ENCODE peak calls at places on chromosomes 16 and 17, in ten cellular contexts. W, V, B, L, Y, U, Q, D, E and Z are unnamed samples.
A peak's percentile ranks its signal among the peaks of the same experiment; 100 is the strongest.

GRCh38 chr17:73940511-73940910 is 263.0 kb upstream of the RPL38 start:
- DNase-seq in L (no peak), B (no peak), U (no peak), Y (no peak), Q (no peak), W (no peak), D (no peak), V (no peak), E (no peak), Z (no peak)

GRCh38 chr16:88770459-88771293 is 14.3 kb downstream of the PIEZO1 start:
- DNase-seq in U (peak; percentile 98), V (no peak), Q (no peak), E (peak; percentile 78), W (peak; percentile 40), B (peak; percentile 75), L (peak; percentile 64), Y (no peak), D (peak; percentile 70), Z (peak; percentile 94)

GRCh38 chr16:24980077-24980793 is 34.9 kb downstream of the ARHGAP17 start:
- DNase-seq in B (no peak), W (no peak), V (no peak), Y (peak; percentile 63), L (peak; percentile 92), Q (no peak), E (no peak), U (no peak), D (no peak), Z (no peak)

GRCh38 chr16:557463-558297 is 2.5 kb upstream of the PRR35 start:
- DNase-seq in Q (no peak), Y (no peak), U (no peak), D (no peak), B (no peak), W (no peak), E (no peak), L (no peak), V (no peak), Z (no peak)

GRCh38 chr17:17493986-17494466 is 2.2 kb downstream of the RASD1 start:
- DNase-seq in L (no peak), U (no peak), Q (peak; percentile 10), V (peak; percentile 45), D (no peak), Y (no peak), W (no peak), E (no peak), B (no peak), Z (peak; percentile 12)

GRCh38 chr16:67594956-67595355 is 32.6 kb downstream of the CTCF start:
- DNase-seq in D (no peak), V (no peak), E (no peak), U (peak; percentile 16), L (peak; percentile 7), Y (no peak), B (no peak), W (no peak), Q (no peak), Z (no peak)

GRCh38 chr16:79915264-79916160 is 315.0 kb upstream of the MAF start:
- DNase-seq in E (no peak), B (no peak), L (no peak), W (no peak), Q (no peak), D (no peak), V (no peak), Y (no peak), U (no peak), Z (no peak)

GRCh38 chr17:83200746-83201145 is 121.3 kb downstream of the METRNL start:
- DNase-seq in W (no peak), Y (no peak), U (no peak), B (no peak), V (no peak), L (no peak), E (no peak), D (no peak), Q (no peak), Z (peak; percentile 63)

GRCh38 chr17:56973520-56973919 is 4.4 kb upstream of the SCPEP1 start:
- DNase-seq in Y (no peak), E (no peak), U (no peak), B (no peak), D (peak; percentile 61), W (no peak), L (no peak), Q (no peak), V (no peak), Z (no peak)

GRCh38 chr17:71247455-71248015 is 873.3 kb upstream of the SOX9 start:
- DNase-seq in D (no peak), Y (no peak), V (no peak), L (no peak), E (no peak), B (no peak), Q (no peak), W (no peak), U (no peak), Z (no peak)

GRCh38 chr17:4162775-4163498 is 19.9 kb downstream of the CYB5D2 start:
- DNase-seq in B (no peak), V (no peak), D (no peak), U (no peak), Y (no peak), E (no peak), W (no peak), Q (no peak), L (no peak), Z (no peak)

GRCh38 chr16:87410530-87410929 is 18.4 kb downstream of the MAP1LC3B start:
- DNase-seq in D (no peak), W (no peak), L (no peak), E (no peak), U (no peak), B (no peak), Y (no peak), V (no peak), Q (no peak), Z (peak; percentile 29)

GRCh38 chr17:78111012-78111726 is 17.4 kb downstream of the TMC6 start:
- DNase-seq in B (no peak), V (no peak), Q (no peak), D (no peak), L (no peak), Y (no peak), W (no peak), E (no peak), U (no peak), Z (peak; percentile 58)

GRCh38 chr17:42329025-42329976 is 41.0 kb downstream of the STAT5A start:
- DNase-seq in D (peak; percentile 43), B (no peak), Y (no peak), V (peak; percentile 74), U (no peak), L (peak; percentile 69), W (no peak), E (no peak), Q (no peak), Z (no peak)
- TF ChIP-seq POLR2AphosphoS5 in D (peak; percentile 10), B (no peak), Y (no peak), V (peak; percentile 70), U (no peak), L (peak; percentile 26), W (peak; percentile 62), E (no peak), Q (no peak), Z (no peak)

DNA sequence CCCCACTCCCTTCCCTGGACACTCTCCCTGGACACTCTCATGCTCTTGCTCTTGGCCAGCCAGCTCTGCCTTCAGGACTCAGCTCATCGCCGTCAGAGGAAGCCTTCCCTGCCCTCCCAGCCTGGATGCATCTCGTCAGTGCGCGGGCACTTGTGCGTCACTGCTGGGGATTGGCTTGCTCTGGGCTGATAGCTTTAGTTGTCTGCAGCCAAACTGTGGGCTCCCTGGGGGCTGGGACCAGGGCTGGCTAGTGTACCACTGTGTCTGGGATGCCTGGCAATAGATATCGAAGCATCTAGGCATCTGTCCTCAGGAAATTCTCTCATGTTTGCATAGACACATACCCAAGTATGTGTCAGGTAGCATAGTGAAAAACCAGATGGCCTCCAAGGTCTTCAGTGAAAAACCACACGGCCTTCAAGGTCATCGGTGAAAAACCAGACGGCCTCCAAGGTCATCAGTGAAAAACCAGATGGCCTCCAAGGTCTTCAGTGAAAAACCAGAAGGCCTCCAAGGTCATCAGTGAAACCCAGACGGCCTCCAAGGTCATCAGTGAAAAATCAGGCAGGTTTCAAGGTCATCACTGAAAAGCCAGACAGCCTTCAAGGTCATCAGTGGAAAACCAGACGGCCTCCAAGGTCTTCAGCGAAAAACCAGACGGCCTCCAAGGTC is 72.0 kb downstream of the CMIP start:
- DNase-seq in D (no peak), L (no peak), W (no peak), B (no peak), Y (no peak), Q (peak; percentile 30), U (no peak), E (no peak), V (no peak), Z (no peak)
- H3K4me1 ChIP-seq in D (no peaks in the 10 kb centered on the region), L (peaks cover 66% of the 10 kb centered on the region), W (peaks cover 23% of the 10 kb centered on the region), B (peaks cover 15% of the 10 kb centered on the region), Y (peaks cover 45% of the 10 kb centered on the region), Q (peaks cover 4% of the 10 kb centered on the region), U (peaks cover 18% of the 10 kb centered on the region), E (peaks cover 43% of the 10 kb centered on the region), V (peaks cover 3% of the 10 kb centered on the region), Z (peaks cover 20% of the 10 kb centered on the region)

GRCh38 chr16:28039493-28039892 is 24.0 kb downstream of the GSG1L start:
- DNase-seq in E (no peak), V (no peak), L (no peak), D (no peak), U (no peak), B (no peak), Y (no peak), W (no peak), Q (no peak), Z (no peak)
- TF ChIP-seq POLR2AphosphoS5 in E (no peak), V (no peak), L (no peak), D (no peak), U (no peak), B (no peak), Y (no peak), W (no peak), Q (no peak), Z (no peak)

DNA sequence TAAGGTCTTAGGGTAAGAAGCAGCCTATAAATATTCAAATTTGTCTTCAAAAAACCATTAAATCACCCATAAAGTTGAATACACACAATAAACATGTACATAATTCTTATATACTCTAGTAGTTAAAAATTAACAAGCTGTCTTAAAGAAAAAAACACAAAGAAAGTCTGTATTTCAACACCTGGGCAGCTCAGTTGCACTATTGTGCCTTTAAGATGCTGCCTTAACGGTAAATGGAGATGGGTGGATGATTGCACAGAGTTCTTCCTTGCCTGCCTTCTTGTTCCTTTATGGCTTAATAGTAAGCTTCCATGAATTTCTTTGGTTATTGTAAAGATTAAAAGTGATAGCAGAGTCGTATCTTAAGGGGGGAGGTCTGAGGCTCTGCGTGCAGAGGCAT is 105.1 kb downstream of the TOX3 start:
- DNase-seq in Y (no peak), B (no peak), U (no peak), W (no peak), D (no peak), L (no peak), Q (no peak), V (no peak), E (no peak), Z (no peak)
- H3K4me1 ChIP-seq in Y (no peaks in the 10 kb centered on the region), B (no peaks in the 10 kb centered on the region), U (no peaks in the 10 kb centered on the region), W (no peaks in the 10 kb centered on the region), D (no peaks in the 10 kb centered on the region), L (no peaks in the 10 kb centered on the region), Q (no peaks in the 10 kb centered on the region), V (peaks cover 8% of the 10 kb centered on the region), E (no peaks in the 10 kb centered on the region), Z (peaks cover 26% of the 10 kb centered on the region)

GRCh38 chr17:41654134-41654907 is 29.9 kb upstream of the KRT17 start:
- DNase-seq in L (no peak), U (no peak), W (peak; percentile 94), E (peak; percentile 69), Q (peak; percentile 88), B (peak; percentile 95), D (peak; percentile 95), Y (no peak), V (no peak), Z (no peak)
- TF ChIP-seq POLR2AphosphoS5 in L (no peak), U (no peak), W (peak; percentile 84), E (peak; percentile 59), Q (peak; percentile 9), B (peak; percentile 84), D (peak; percentile 92), Y (no peak), V (no peak), Z (no peak)